ENCODE peak calls at places on chromosomes 13 and 19, in four cellular contexts. H is Peyer's patch, N is tibial nerve, S is breast epithelium. G is an unnamed sample.

GRCh38 chr13:66461021-66461420 is 769.1 kb downstream of the PCDH9 start:
- DNase-seq in S (no peak), H (no peak), N (no peak), G (no peak)

GRCh38 chr13:85068231-85068630 is 731.0 kb downstream of the SLITRK6 start:
- DNase-seq in H (no peak), S (no peak), N (no peak), G (no peak)

GRCh38 chr19:13441810-13442512 is 64.3 kb downstream of the CACNA1A start:
- DNase-seq in N (no peak), H (no peak), S (no peak), G (no peak)

GRCh38 chr19:11481777-11482383 is 1.0 kb upstream of the ELAVL3 start:
- DNase-seq in H (peak; percentile 62), S (peak; percentile 54), N (no peak), G (peak; percentile 48)

GRCh38 chr13:38376551-38376950 is 26.9 kb downstream of the UFM1 start:
- DNase-seq in H (no peak), N (no peak), S (no peak), G (no peak)

GRCh38 chr13:96994030-96994848 is at the start of gene OXGR1:
- DNase-seq in H (peak; percentile 53), N (no peak), S (no peak), G (no peak)

GRCh38 chr13:26465954-26466353 is 91.5 kb upstream of the WASF3 start:
- DNase-seq in H (no peak), S (no peak), N (no peak), G (peak; percentile 66)

GRCh38 chr19:41479757-41480191 is 36.8 kb downstream of the ERICH4 start:
- DNase-seq in N (no peak), S (no peak), H (no peak), G (no peak)

GRCh38 chr19:1259873-1260748 is 9.0 kb upstream of the CIRBP start:
- DNase-seq in S (no peak), H (peak; percentile 72), N (no peak), G (no peak)

GRCh38 chr19:57192064-57192395 is 730 bp downstream of the ZNF264 start:
- DNase-seq in H (no peak), N (no peak), S (no peak), G (no peak)

GRCh38 chr19:45102481-45102880 is 9.5 kb downstream of the PPP1R37 start:
- DNase-seq in N (no peak), S (no peak), H (no peak), G (no peak)

GRCh38 chr13:60679928-60680693 is 283.1 kb downstream of the TDRD3 start:
- DNase-seq in S (no peak), H (no peak), N (no peak), G (no peak)

GRCh38 chr19:17246681-17247425 is 1.1 kb upstream of the NR2F6 start:
- DNase-seq in S (no peak), N (peak; percentile 28), H (peak; percentile 79), G (no peak)
- H3K4me3 ChIP-seq in S (peak overlapping the region; percentile 75), N (peak overlapping the region; percentile 65), H (peak overlapping the region; percentile 57), G (peak overlapping the region; percentile 22)

GRCh38 chr19:42857544-42857867 is 22.0 kb downstream of the PSG1 start:
- DNase-seq in H (no peak), N (no peak), S (no peak), G (no peak)
- TF ChIP-seq CTCF in H (no peak), N (no peak), S (no peak), G (no peak)

GRCh38 chr13:106796280-106797047 is 228.5 kb upstream of the ARGLU1 start:
- DNase-seq in N (no peak), H (no peak), S (no peak), G (no peak)

GRCh38 chr13:106794131-106794530 is 226.2 kb upstream of the ARGLU1 start:
- DNase-seq in N (no peak), S (no peak), H (no peak), G (no peak)

GRCh38 chr13:106797081-106797640 is 229.2 kb upstream of the ARGLU1 start:
- DNase-seq in S (no peak), N (no peak), H (no peak), G (no peak)

GRCh38 chr13:106799731-106800335 is 231.9 kb upstream of the ARGLU1 start:
- DNase-seq in H (no peak), S (no peak), N (no peak), G (no peak)

DNA sequence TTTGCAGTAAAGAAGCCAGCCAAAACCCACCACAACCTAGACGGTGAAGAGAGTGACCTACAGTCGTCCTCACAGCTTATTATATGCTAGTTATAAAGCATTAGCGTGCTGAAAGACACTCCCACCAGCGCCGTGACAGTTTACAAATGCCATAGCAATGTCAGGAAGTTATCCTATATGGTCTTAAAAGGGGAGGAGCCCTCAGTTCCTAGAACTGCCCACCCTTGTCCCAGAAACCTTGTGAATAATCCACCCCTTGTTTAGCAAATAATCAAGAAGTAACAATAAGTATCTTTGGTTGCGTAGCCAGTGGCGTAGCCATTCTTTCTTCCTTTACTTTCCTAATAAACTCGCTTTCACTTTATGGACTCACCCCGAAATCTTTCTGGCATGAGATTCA is 227.9 kb upstream of the ARGLU1 start:
- DNase-seq in S (no peak), N (no peak), H (no peak), G (no peak)
- H3K4me3 ChIP-seq in S (peak overlapping the region; percentile 48), N (peak overlapping the region; percentile 12), H (no peak overlapping the region), G (no peak overlapping the region)

GRCh38 chr13:90365130-90365529 is 982.4 kb upstream of the MIR17HG start:
- DNase-seq in H (no peak), N (no peak), S (no peak), G (no peak)
- TF ChIP-seq CTCF in H (no peak), N (no peak), S (no peak), G (no peak)

GRCh38 chr19:3670258-3670795 is 29.9 kb downstream of the PIP5K1C start:
- DNase-seq in S (peak; percentile 90), H (no peak), N (peak; percentile 81), G (peak; percentile 94)
- H3K4me3 ChIP-seq in S (peak overlapping the region; percentile 63), H (no peak overlapping the region), N (peak overlapping the region; percentile 30), G (no peak overlapping the region)

GRCh38 chr13:54234607-54235006 is 1206.0 kb downstream of the OLFM4 start:
- DNase-seq in S (no peak), H (no peak), N (no peak), G (no peak)
- TF ChIP-seq CTCF in S (no peak), H (no peak), N (no peak), G (no peak)

GRCh38 chr13:73967397-73968165 is 166.6 kb downstream of the KLF12 start:
- DNase-seq in S (no peak), N (no peak), H (no peak), G (no peak)
- H3K4me3 ChIP-seq in S (no peak overlapping the region), N (no peak overlapping the region), H (no peak overlapping the region), G (no peak overlapping the region)

GRCh38 chr13:79246575-79246949 is 159.5 kb downstream of the RBM26 start:
- DNase-seq in S (no peak), H (no peak), N (no peak), G (no peak)
- TF ChIP-seq CTCF in S (no peak), H (no peak), N (no peak), G (no peak)

DNA sequence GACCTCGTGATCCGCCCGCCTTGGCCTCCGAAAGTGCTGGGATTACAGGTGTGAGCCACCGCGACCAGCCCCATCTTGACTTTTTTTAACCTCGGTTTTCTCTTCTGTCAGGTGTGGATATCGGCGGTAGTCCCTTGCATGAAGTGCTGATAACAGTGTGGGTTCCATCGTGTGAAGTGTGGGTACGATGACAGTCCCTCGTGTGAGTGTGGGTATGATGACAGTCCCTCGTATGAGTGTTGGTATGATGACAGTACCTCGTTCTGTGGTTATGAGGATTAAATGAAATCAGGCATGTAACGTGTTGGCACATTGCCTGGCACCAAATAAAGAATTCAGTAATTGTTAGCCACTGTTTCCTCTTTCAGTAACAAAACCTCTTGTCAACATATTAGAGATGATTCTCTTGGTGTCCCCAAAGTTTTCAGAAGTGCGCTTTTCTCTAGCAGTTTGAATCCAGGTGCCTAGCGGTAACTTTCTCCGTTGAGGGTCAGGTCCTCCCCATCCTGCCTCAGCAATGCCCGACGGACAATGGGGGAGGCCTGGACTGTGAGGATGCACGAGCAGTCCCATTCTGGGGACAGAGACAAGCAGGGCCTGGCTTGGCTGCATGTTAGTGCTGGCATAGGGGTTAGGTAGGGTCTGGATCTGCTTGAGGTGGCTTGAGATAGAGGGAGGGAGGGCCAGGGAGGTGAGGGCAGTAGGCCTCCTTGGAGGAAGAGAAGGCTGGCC is 15.3 kb downstream of the GATAD2A start:
- DNase-seq in H (no peak), S (no peak), N (no peak), G (no peak)
- H3K4me3 ChIP-seq in H (no peak overlapping the region), S (no peak overlapping the region), N (no peak overlapping the region), G (no peak overlapping the region)

DNA sequence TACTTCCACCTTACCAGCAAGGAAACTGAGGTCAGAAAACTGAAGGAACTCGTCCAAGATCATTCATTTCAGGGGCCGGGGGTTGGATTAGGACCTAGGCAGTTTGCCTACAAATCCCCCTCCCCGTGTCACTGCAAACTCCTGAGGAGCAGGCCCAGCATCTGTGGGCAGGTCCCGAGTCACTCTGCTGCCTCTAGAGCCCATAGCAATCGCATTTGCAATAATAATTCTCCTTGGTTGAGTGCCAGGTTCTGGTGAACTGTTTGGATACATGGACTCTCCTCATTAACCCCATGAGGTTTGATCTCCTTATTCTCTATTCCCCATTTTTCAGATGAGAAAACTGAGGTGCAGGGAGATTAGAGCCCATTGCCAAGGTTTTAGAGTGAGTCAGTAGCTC is 903 bp downstream of the PIN1 start:
- DNase-seq in S (no peak), H (no peak), N (no peak), G (no peak)
- TF ChIP-seq CTCF in S (no peak), H (no peak), N (no peak), G (no peak)

G was measured in lower leg skin.